ENCODE peak calls at places on chromosomes 12 and 14, in six cellular contexts. R is ascending aorta, G is tibial artery, F is sigmoid colon, C is breast epithelium, J is endodermal cell. O is an unnamed sample.
A peak's percentile ranks its signal among the peaks of the same experiment; 100 is the strongest.

GRCh38 chr14:32217301-32217700 is 14.2 kb upstream of the RNU6-8 start:
- DNase-seq in R (no peak), G (no peak), F (no peak), C (no peak), J (no peak), O (no peak)

GRCh38 chr14:30710870-30711269 is 88.8 kb downstream of the SCFD1 start:
- DNase-seq in R (no peak), G (no peak), F (no peak), C (no peak), J (no peak), O (no peak)

GRCh38 chr12:123532021-123532420 is 1.5 kb downstream of the RILPL1 start:
- DNase-seq in R (no peak), G (peak; percentile 41), F (no peak), C (no peak), J (peak; percentile 62), O (no peak)

GRCh38 chr14:23454445-23454856 is 15.1 kb upstream of the NGDN start:
- DNase-seq in R (no peak), G (no peak), F (no peak), C (no peak), J (no peak), O (no peak)

GRCh38 chr14:60051690-60052324 is 39.9 kb upstream of the PCNX4 start:
- DNase-seq in R (no peak), G (no peak), F (no peak), C (no peak), J (no peak), O (no peak)

GRCh38 chr14:71551291-71551955 is 380.8 kb upstream of the RGS6 start:
- DNase-seq in R (no peak), G (no peak), F (no peak), C (no peak), J (no peak), O (no peak)

GRCh38 chr12:53064613-53065415 is 14.4 kb downstream of the SPRYD3 start:
- DNase-seq in R (no peak), G (peak; percentile 43), F (peak; percentile 68), C (no peak), J (peak; percentile 40), O (peak; percentile 62)

GRCh38 chr14:37232907-37233481 is 35.3 kb downstream of the MIPOL1 start:
- DNase-seq in R (no peak), G (no peak), F (no peak), C (no peak), J (no peak), O (no peak)

GRCh38 chr14:68576031-68576430 is 216.8 kb downstream of the ZFP36L1 start:
- DNase-seq in R (no peak), G (no peak), F (no peak), C (no peak), J (no peak), O (no peak)

GRCh38 chr12:46556105-46556559 is 183.6 kb upstream of the SLC38A2 start:
- DNase-seq in R (no peak), G (no peak), F (no peak), C (no peak), J (no peak), O (no peak)

GRCh38 chr12:76020281-76020680 is 11.3 kb downstream of the PHLDA1 start:
- DNase-seq in R (peak; percentile 79), G (no peak), F (no peak), C (peak; percentile 56), J (peak; percentile 84), O (no peak)

GRCh38 chr14:54189358-54190354 is 207.2 kb upstream of the CDKN3 start:
- DNase-seq in R (no peak), G (no peak), F (no peak), C (no peak), J (no peak), O (no peak)

GRCh38 chr12:57897296-57897974 is 43.9 kb upstream of the ATP23 start:
- DNase-seq in R (no peak), G (no peak), F (no peak), C (no peak), J (peak; percentile 58), O (no peak)

GRCh38 chr14:60064491-60065072 is 27.1 kb upstream of the PCNX4 start:
- DNase-seq in R (no peak), G (no peak), F (no peak), C (no peak), J (no peak), O (no peak)

GRCh38 chr14:92613008-92613658 is 99.6 kb downstream of the RIN3 start:
- DNase-seq in R (no peak), G (no peak), F (no peak), C (no peak), J (peak; percentile 96), O (peak; percentile 79)

GRCh38 chr12:18753481-18754117 is 15.7 kb downstream of the CAPZA3 start:
- DNase-seq in R (no peak), G (no peak), F (no peak), C (no peak), J (peak; percentile 89), O (no peak)

DNA sequence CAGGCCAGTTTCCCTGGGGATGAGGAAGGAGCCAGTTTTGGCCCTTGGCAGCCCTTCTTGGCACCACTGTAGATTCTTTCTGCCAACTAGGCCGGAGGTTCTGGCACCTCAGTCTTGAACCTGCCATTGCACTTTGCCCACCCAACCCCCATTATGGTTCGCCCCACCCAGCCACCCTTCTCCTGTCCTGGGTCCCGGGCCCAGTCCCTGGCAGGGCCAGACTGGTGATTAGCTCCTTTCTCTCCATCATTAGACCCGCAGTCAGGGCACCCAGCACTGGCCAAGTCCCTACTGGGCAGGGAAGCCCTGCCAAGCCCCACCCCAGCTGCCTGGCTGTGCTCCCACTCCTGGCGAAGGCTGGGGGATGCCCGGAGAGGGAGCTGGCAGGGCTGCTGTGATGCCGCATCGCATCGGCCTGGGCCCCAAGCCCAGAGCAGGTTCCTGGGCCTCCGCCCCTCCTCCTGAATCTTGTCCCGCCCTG is 9.7 kb downstream of the FAM222A start:
- DNase-seq in R (no peak), G (no peak), F (peak; percentile 94), C (peak; percentile 67), J (no peak), O (no peak)
- H3K4me1 ChIP-seq in R (peaks cover 3% of the 10 kb centered on the region), G (peaks cover 15% of the 10 kb centered on the region), F (peaks cover 68% of the 10 kb centered on the region), C (peaks cover 20% of the 10 kb centered on the region), J (peaks cover 14% of the 10 kb centered on the region), O (no peaks in the 10 kb centered on the region)

DNA sequence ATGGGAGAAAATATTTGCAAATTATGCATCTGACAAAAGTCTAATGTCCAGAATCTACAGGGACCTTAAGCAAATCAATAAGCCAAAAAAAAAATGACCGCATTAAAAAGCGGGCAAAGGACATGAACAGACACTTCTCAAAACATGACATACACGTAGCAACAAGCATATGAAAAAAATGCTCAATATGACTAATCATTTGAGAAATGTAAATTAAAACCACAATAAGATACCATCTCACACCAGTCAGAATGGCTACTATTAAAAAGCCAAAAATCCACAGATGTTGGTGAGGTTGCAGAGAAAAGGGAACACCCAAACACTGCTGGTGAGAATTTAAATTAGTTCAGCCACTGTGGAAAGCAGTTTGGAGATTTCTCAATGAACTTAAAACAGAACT is 16.1 kb downstream of the PAWR start:
- DNase-seq in R (no peak), G (no peak), F (no peak), C (no peak), J (no peak), O (no peak)
- H3K27ac ChIP-seq in R (no peak overlapping the region), G (no peak overlapping the region), F (no peak overlapping the region), C (no peak overlapping the region), J (no peak overlapping the region), O (no peak overlapping the region)

GRCh38 chr12:6198556-6198955 is 1.6 kb upstream of the CD9 start:
- DNase-seq in R (no peak), G (no peak), F (no peak), C (no peak), J (no peak), O (no peak)
- H3K4me1 ChIP-seq in R (no peaks in the 10 kb centered on the region), G (peaks cover 32% of the 10 kb centered on the region), F (peaks cover 54% of the 10 kb centered on the region), C (peaks cover 13% of the 10 kb centered on the region), J (no peaks in the 10 kb centered on the region), O (peaks cover 41% of the 10 kb centered on the region)

DNA sequence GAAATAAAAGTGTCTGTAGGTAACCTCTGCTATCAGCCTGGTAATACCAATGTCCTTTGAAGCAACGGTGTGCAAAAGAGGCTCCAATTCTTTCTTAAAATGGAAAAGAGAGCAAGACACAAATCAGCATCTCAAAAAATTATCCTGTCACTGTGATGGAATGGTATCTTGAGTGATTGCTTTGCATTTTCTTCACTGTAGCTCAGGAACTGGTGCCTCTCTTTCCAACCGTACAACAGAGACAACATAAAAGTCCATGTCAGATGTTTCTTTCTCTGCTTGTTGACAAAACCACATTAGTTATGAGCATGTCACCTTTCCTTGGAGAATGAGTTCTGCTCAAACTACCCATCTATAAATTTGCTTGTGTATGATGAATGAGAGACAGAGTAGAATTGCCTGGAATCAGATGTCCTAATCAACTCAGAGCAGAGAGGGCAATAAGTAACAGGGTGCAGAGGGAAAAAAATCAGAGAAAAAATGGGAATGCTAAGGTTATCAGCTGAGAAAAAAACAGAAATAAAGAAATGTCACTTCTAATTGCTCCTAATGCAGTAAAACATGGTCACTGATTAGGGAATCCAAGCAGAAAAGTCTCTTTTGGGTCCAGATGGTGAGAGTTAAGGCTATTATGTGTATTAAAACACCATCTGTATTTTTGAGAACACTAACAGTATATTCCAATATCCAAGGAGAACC is 465.0 kb upstream of the ATP2B1 start:
- DNase-seq in R (no peak), G (no peak), F (no peak), C (no peak), J (no peak), O (no peak)
- H3K27ac ChIP-seq in R (no peak overlapping the region), G (no peak overlapping the region), F (no peak overlapping the region), C (no peak overlapping the region), J (no peak overlapping the region), O (no peak overlapping the region)

GRCh38 chr14:64931123-64931522 is 11.4 kb downstream of the GPX2 start:
- DNase-seq in R (no peak), G (no peak), F (no peak), C (no peak), J (no peak), O (no peak)
- H3K4me1 ChIP-seq in R (peaks cover 4% of the 10 kb centered on the region), G (peaks cover 88% of the 10 kb centered on the region), F (peaks cover 21% of the 10 kb centered on the region), C (no peaks in the 10 kb centered on the region), J (peaks cover 16% of the 10 kb centered on the region), O (peaks cover 5% of the 10 kb centered on the region)

GRCh38 chr12:120381752-120382419 is 12.9 kb upstream of the MSI1 start:
- DNase-seq in R (no peak), G (no peak), F (no peak), C (no peak), J (no peak), O (no peak)
- H3K27ac ChIP-seq in R (no peak overlapping the region), G (no peak overlapping the region), F (no peak overlapping the region), C (no peak overlapping the region), J (no peak overlapping the region), O (no peak overlapping the region)

GRCh38 chr12:132502882-132503193 is 12.9 kb downstream of the FBRSL1 start:
- DNase-seq in R (no peak), G (no peak), F (no peak), C (no peak), J (no peak), O (no peak)
- H3K4me1 ChIP-seq in R (peaks cover 11% of the 10 kb centered on the region), G (peaks cover 89% of the 10 kb centered on the region), F (peaks cover 95% of the 10 kb centered on the region), C (peaks cover 25% of the 10 kb centered on the region), J (peaks cover 9% of the 10 kb centered on the region), O (peaks cover 44% of the 10 kb centered on the region)

O was measured in upper lobe of right lung.